ENCODE peak calls at places on chromosomes 5 and 9, in eight cellular contexts. One of them, this sample, is unnamed. For H3K27me3, the result is how much of the 10 kb centered on the place peaks cover.

GRCh38 chr5:73763300-73764032 is 137.5 kb downstream of the ARHGEF28 start:
- DNase-seq in mesendoderm: no peak
- DNase-seq in CD8-positive, alpha-beta memory T cell: no peak
- DNase-seq in MM.1S: no peak
- DNase-seq in neuronal stem cell: no peak
- DNase-seq in dorsolateral prefrontal cortex: no peak
- DNase-seq in CD8-positive, alpha-beta T cell: no peak
- DNase-seq in H9: no peak
- DNase-seq in this sample: no peak

GRCh38 chr5:18270635-18271338 is 636.5 kb downstream of the TAF11L14 start:
- DNase-seq in mesendoderm: no peak
- DNase-seq in CD8-positive, alpha-beta memory T cell: no peak
- DNase-seq in MM.1S: no peak
- DNase-seq in neuronal stem cell: no peak
- DNase-seq in dorsolateral prefrontal cortex: no peak
- DNase-seq in CD8-positive, alpha-beta T cell: no peak
- DNase-seq in H9: no peak
- DNase-seq in this sample: no peak

GRCh38 chr5:53411388-53411787 is 69.0 kb upstream of the FST start:
- DNase-seq in mesendoderm: no peak
- DNase-seq in CD8-positive, alpha-beta memory T cell: no peak
- DNase-seq in MM.1S: no peak
- DNase-seq in neuronal stem cell: no peak
- DNase-seq in dorsolateral prefrontal cortex: no peak
- DNase-seq in CD8-positive, alpha-beta T cell: no peak
- DNase-seq in H9: no peak
- DNase-seq in this sample: no peak

GRCh38 chr5:172179032-172179989 is 8.7 kb downstream of the STK10 start:
- DNase-seq in mesendoderm: peak
- DNase-seq in CD8-positive, alpha-beta memory T cell: peak
- DNase-seq in MM.1S: peak
- DNase-seq in neuronal stem cell: no peak
- DNase-seq in dorsolateral prefrontal cortex: no peak
- DNase-seq in CD8-positive, alpha-beta T cell: peak
- DNase-seq in H9: peak
- DNase-seq in this sample: peak

GRCh38 chr5:42302186-42302585 is 121.1 kb upstream of the GHR start:
- DNase-seq in mesendoderm: no peak
- DNase-seq in CD8-positive, alpha-beta memory T cell: no peak
- DNase-seq in MM.1S: no peak
- DNase-seq in neuronal stem cell: no peak
- DNase-seq in dorsolateral prefrontal cortex: no peak
- DNase-seq in CD8-positive, alpha-beta T cell: no peak
- DNase-seq in H9: no peak
- DNase-seq in this sample: no peak

GRCh38 chr5:123809594-123810172 is 297.7 kb downstream of the CSNK1G3 start:
- DNase-seq in mesendoderm: no peak
- DNase-seq in CD8-positive, alpha-beta memory T cell: no peak
- DNase-seq in MM.1S: no peak
- DNase-seq in neuronal stem cell: no peak
- DNase-seq in dorsolateral prefrontal cortex: no peak
- DNase-seq in CD8-positive, alpha-beta T cell: no peak
- DNase-seq in H9: no peak
- DNase-seq in this sample: no peak

GRCh38 chr5:121429761-121430160 is 421.9 kb upstream of the FTMT start:
- DNase-seq in mesendoderm: no peak
- DNase-seq in CD8-positive, alpha-beta memory T cell: no peak
- DNase-seq in MM.1S: no peak
- DNase-seq in neuronal stem cell: no peak
- DNase-seq in dorsolateral prefrontal cortex: no peak
- DNase-seq in CD8-positive, alpha-beta T cell: no peak
- DNase-seq in H9: no peak
- DNase-seq in this sample: no peak

GRCh38 chr5:178223828-178224335 is 8.7 kb downstream of the PHYKPL start:
- DNase-seq in mesendoderm: peak
- DNase-seq in CD8-positive, alpha-beta memory T cell: no peak
- DNase-seq in MM.1S: no peak
- DNase-seq in neuronal stem cell: no peak
- DNase-seq in dorsolateral prefrontal cortex: no peak
- DNase-seq in CD8-positive, alpha-beta T cell: no peak
- DNase-seq in H9: peak
- DNase-seq in this sample: no peak

GRCh38 chr9:12859704-12860251 is 85.0 kb downstream of the LURAP1L start:
- DNase-seq in mesendoderm: no peak
- DNase-seq in CD8-positive, alpha-beta memory T cell: no peak
- DNase-seq in MM.1S: no peak
- DNase-seq in neuronal stem cell: no peak
- DNase-seq in dorsolateral prefrontal cortex: no peak
- DNase-seq in CD8-positive, alpha-beta T cell: no peak
- DNase-seq in H9: no peak
- DNase-seq in this sample: no peak

GRCh38 chr9:122370869-122371467 is at the start of gene PTGS1:
- DNase-seq in mesendoderm: peak
- DNase-seq in CD8-positive, alpha-beta memory T cell: no peak
- DNase-seq in MM.1S: peak
- DNase-seq in neuronal stem cell: no peak
- DNase-seq in dorsolateral prefrontal cortex: no peak
- DNase-seq in CD8-positive, alpha-beta T cell: peak
- DNase-seq in H9: peak
- DNase-seq in this sample: no peak

GRCh38 chr9:68505681-68506409 is 34.8 kb downstream of the TMEM252 start:
- DNase-seq in mesendoderm: no peak
- DNase-seq in CD8-positive, alpha-beta memory T cell: no peak
- DNase-seq in MM.1S: no peak
- DNase-seq in neuronal stem cell: no peak
- DNase-seq in dorsolateral prefrontal cortex: no peak
- DNase-seq in CD8-positive, alpha-beta T cell: no peak
- DNase-seq in H9: no peak
- DNase-seq in this sample: no peak

GRCh38 chr5:135216072-135216812 is 182.2 kb upstream of the PITX1 start:
- DNase-seq in mesendoderm: no peak
- DNase-seq in CD8-positive, alpha-beta memory T cell: no peak
- DNase-seq in MM.1S: no peak
- DNase-seq in neuronal stem cell: no peak
- DNase-seq in dorsolateral prefrontal cortex: no peak
- DNase-seq in CD8-positive, alpha-beta T cell: no peak
- DNase-seq in H9: peak
- DNase-seq in this sample: no peak

GRCh38 chr9:36268007-36268427 is 9.8 kb upstream of the GNE start:
- DNase-seq in mesendoderm: no peak
- DNase-seq in CD8-positive, alpha-beta memory T cell: no peak
- DNase-seq in MM.1S: no peak
- DNase-seq in neuronal stem cell: no peak
- DNase-seq in dorsolateral prefrontal cortex: no peak
- DNase-seq in CD8-positive, alpha-beta T cell: no peak
- DNase-seq in H9: no peak
- DNase-seq in this sample: no peak

GRCh38 chr9:129412814-129413536 is 207.9 kb downstream of the C9orf50 start:
- DNase-seq in mesendoderm: peak
- DNase-seq in CD8-positive, alpha-beta memory T cell: peak
- DNase-seq in MM.1S: peak
- DNase-seq in neuronal stem cell: no peak
- DNase-seq in dorsolateral prefrontal cortex: no peak
- DNase-seq in CD8-positive, alpha-beta T cell: peak
- DNase-seq in H9: no peak
- DNase-seq in this sample: peak

GRCh38 chr5:122972877-122973276 is 63.6 kb downstream of the PPIC start:
- DNase-seq in mesendoderm: no peak
- DNase-seq in CD8-positive, alpha-beta memory T cell: no peak
- DNase-seq in MM.1S: no peak
- DNase-seq in neuronal stem cell: no peak
- DNase-seq in dorsolateral prefrontal cortex: no peak
- DNase-seq in CD8-positive, alpha-beta T cell: no peak
- DNase-seq in H9: no peak
- DNase-seq in this sample: no peak

GRCh38 chr9:89046832-89047231 is 55.6 kb downstream of the S1PR3 start:
- DNase-seq in mesendoderm: no peak
- DNase-seq in CD8-positive, alpha-beta memory T cell: no peak
- DNase-seq in MM.1S: no peak
- DNase-seq in neuronal stem cell: no peak
- DNase-seq in dorsolateral prefrontal cortex: no peak
- DNase-seq in CD8-positive, alpha-beta T cell: no peak
- DNase-seq in H9: no peak
- DNase-seq in this sample: no peak

GRCh38 chr5:133930061-133930823 is 38.2 kb downstream of the C5orf15 start:
- DNase-seq in mesendoderm: no peak
- DNase-seq in CD8-positive, alpha-beta memory T cell: peak
- DNase-seq in MM.1S: no peak
- DNase-seq in neuronal stem cell: no peak
- DNase-seq in dorsolateral prefrontal cortex: peak
- DNase-seq in CD8-positive, alpha-beta T cell: peak
- DNase-seq in H9: no peak
- DNase-seq in this sample: peak

GRCh38 chr9:76206821-76207220 is 187.4 kb downstream of the RFK start:
- DNase-seq in mesendoderm: peak
- DNase-seq in CD8-positive, alpha-beta memory T cell: no peak
- DNase-seq in MM.1S: no peak
- DNase-seq in neuronal stem cell: no peak
- DNase-seq in dorsolateral prefrontal cortex: no peak
- DNase-seq in CD8-positive, alpha-beta T cell: no peak
- DNase-seq in H9: no peak
- DNase-seq in this sample: no peak

GRCh38 chr9:37407468-37407867 is 15.0 kb upstream of the GRHPR start:
- DNase-seq in mesendoderm: no peak
- DNase-seq in CD8-positive, alpha-beta memory T cell: no peak
- DNase-seq in MM.1S: no peak
- DNase-seq in neuronal stem cell: no peak
- DNase-seq in dorsolateral prefrontal cortex: no peak
- DNase-seq in CD8-positive, alpha-beta T cell: no peak
- DNase-seq in H9: no peak
- DNase-seq in this sample: no peak

GRCh38 chr5:103929310-103930003 is 366.9 kb upstream of the NUDT12 start:
- DNase-seq in mesendoderm: peak
- DNase-seq in CD8-positive, alpha-beta memory T cell: no peak
- DNase-seq in MM.1S: peak
- DNase-seq in neuronal stem cell: no peak
- DNase-seq in dorsolateral prefrontal cortex: no peak
- DNase-seq in CD8-positive, alpha-beta T cell: no peak
- DNase-seq in H9: no peak
- DNase-seq in this sample: no peak

GRCh38 chr5:138661991-138662434 is 86.8 kb upstream of the HSPA9 start:
- DNase-seq in mesendoderm: no peak
- DNase-seq in CD8-positive, alpha-beta memory T cell: no peak
- DNase-seq in MM.1S: no peak
- DNase-seq in neuronal stem cell: no peak
- DNase-seq in dorsolateral prefrontal cortex: no peak
- DNase-seq in CD8-positive, alpha-beta T cell: no peak
- DNase-seq in H9: no peak
- DNase-seq in this sample: no peak

GRCh38 chr9:122122903-122123632 is 30.0 kb upstream of the TTLL11 start:
- DNase-seq in mesendoderm: peak
- DNase-seq in CD8-positive, alpha-beta memory T cell: peak
- DNase-seq in MM.1S: peak
- DNase-seq in neuronal stem cell: peak
- DNase-seq in dorsolateral prefrontal cortex: peak
- DNase-seq in CD8-positive, alpha-beta T cell: peak
- DNase-seq in H9: peak
- DNase-seq in this sample: peak

GRCh38 chr9:128714586-128715435 is 9.1 kb downstream of the ZDHHC12 start:
- DNase-seq in mesendoderm: no peak
- DNase-seq in CD8-positive, alpha-beta memory T cell: peak
- DNase-seq in MM.1S: no peak
- DNase-seq in neuronal stem cell: no peak
- DNase-seq in dorsolateral prefrontal cortex: peak
- DNase-seq in CD8-positive, alpha-beta T cell: no peak
- DNase-seq in H9: peak
- DNase-seq in this sample: no peak

GRCh38 chr5:180208038-180208434 is 975 bp downstream of the RASGEF1C start:
- DNase-seq in mesendoderm: no peak
- DNase-seq in CD8-positive, alpha-beta memory T cell: no peak
- DNase-seq in MM.1S: no peak
- DNase-seq in neuronal stem cell: no peak
- DNase-seq in dorsolateral prefrontal cortex: no peak
- DNase-seq in CD8-positive, alpha-beta T cell: no peak
- DNase-seq in H9: peak
- DNase-seq in this sample: no peak
- H3K27me3 ChIP-seq in mesendoderm: under half
- H3K27me3 ChIP-seq in CD8-positive, alpha-beta memory T cell: under half
- H3K27me3 ChIP-seq in MM.1S: under half
- H3K27me3 ChIP-seq in neuronal stem cell: under half
- H3K27me3 ChIP-seq in dorsolateral prefrontal cortex: under half
- H3K27me3 ChIP-seq in CD8-positive, alpha-beta T cell: under half
- H3K27me3 ChIP-seq in H9: under half
- H3K27me3 ChIP-seq in this sample: under half

GRCh38 chr9:136882109-136882946 is 4.0 kb upstream of the TRAF2 start:
- DNase-seq in mesendoderm: peak
- DNase-seq in CD8-positive, alpha-beta memory T cell: peak
- DNase-seq in MM.1S: peak
- DNase-seq in neuronal stem cell: no peak
- DNase-seq in dorsolateral prefrontal cortex: no peak
- DNase-seq in CD8-positive, alpha-beta T cell: peak
- DNase-seq in H9: peak
- DNase-seq in this sample: peak

GRCh38 chr9:136880651-136881050 is 5.7 kb upstream of the TRAF2 start:
- DNase-seq in mesendoderm: no peak
- DNase-seq in CD8-positive, alpha-beta memory T cell: no peak
- DNase-seq in MM.1S: no peak
- DNase-seq in neuronal stem cell: no peak
- DNase-seq in dorsolateral prefrontal cortex: no peak
- DNase-seq in CD8-positive, alpha-beta T cell: no peak
- DNase-seq in H9: no peak
- DNase-seq in this sample: no peak

GRCh38 chr9:136885950-136886578 is at the start of gene TRAF2:
- DNase-seq in mesendoderm: peak
- DNase-seq in CD8-positive, alpha-beta memory T cell: peak
- DNase-seq in MM.1S: peak
- DNase-seq in neuronal stem cell: peak
- DNase-seq in dorsolateral prefrontal cortex: peak
- DNase-seq in CD8-positive, alpha-beta T cell: peak
- DNase-seq in H9: peak
- DNase-seq in this sample: peak

GRCh38 chr9:136886610-136887597 is 588 bp downstream of the TRAF2 start:
- DNase-seq in mesendoderm: peak
- DNase-seq in CD8-positive, alpha-beta memory T cell: peak
- DNase-seq in MM.1S: no peak
- DNase-seq in neuronal stem cell: peak
- DNase-seq in dorsolateral prefrontal cortex: no peak
- DNase-seq in CD8-positive, alpha-beta T cell: peak
- DNase-seq in H9: no peak
- DNase-seq in this sample: peak

GRCh38 chr9:136881691-136882108 is 4.6 kb upstream of the TRAF2 start:
- DNase-seq in mesendoderm: peak
- DNase-seq in CD8-positive, alpha-beta memory T cell: no peak
- DNase-seq in MM.1S: peak
- DNase-seq in neuronal stem cell: no peak
- DNase-seq in dorsolateral prefrontal cortex: no peak
- DNase-seq in CD8-positive, alpha-beta T cell: peak
- DNase-seq in H9: no peak
- DNase-seq in this sample: peak
- H3K27me3 ChIP-seq in mesendoderm: under half
- H3K27me3 ChIP-seq in CD8-positive, alpha-beta memory T cell: under half
- H3K27me3 ChIP-seq in MM.1S: under half
- H3K27me3 ChIP-seq in neuronal stem cell: under half
- H3K27me3 ChIP-seq in dorsolateral prefrontal cortex: under half
- H3K27me3 ChIP-seq in CD8-positive, alpha-beta T cell: under half
- H3K27me3 ChIP-seq in H9: under half
- H3K27me3 ChIP-seq in this sample: under half

GRCh38 chr9:132582786-132583583 is 579 bp downstream of the BARHL1 start:
- DNase-seq in mesendoderm: no peak
- DNase-seq in CD8-positive, alpha-beta memory T cell: no peak
- DNase-seq in MM.1S: no peak
- DNase-seq in neuronal stem cell: no peak
- DNase-seq in dorsolateral prefrontal cortex: no peak
- DNase-seq in CD8-positive, alpha-beta T cell: no peak
- DNase-seq in H9: no peak
- DNase-seq in this sample: no peak
- H3K27me3 ChIP-seq in mesendoderm: half or more
- H3K27me3 ChIP-seq in CD8-positive, alpha-beta memory T cell: half or more
- H3K27me3 ChIP-seq in MM.1S: half or more
- H3K27me3 ChIP-seq in neuronal stem cell: half or more
- H3K27me3 ChIP-seq in dorsolateral prefrontal cortex: half or more
- H3K27me3 ChIP-seq in CD8-positive, alpha-beta T cell: half or more
- H3K27me3 ChIP-seq in H9: half or more
- H3K27me3 ChIP-seq in this sample: half or more

GRCh38 chr5:2755811-2756210 is 4.3 kb upstream of the IRX2 start:
- DNase-seq in mesendoderm: no peak
- DNase-seq in CD8-positive, alpha-beta memory T cell: no peak
- DNase-seq in MM.1S: no peak
- DNase-seq in neuronal stem cell: no peak
- DNase-seq in dorsolateral prefrontal cortex: no peak
- DNase-seq in CD8-positive, alpha-beta T cell: no peak
- DNase-seq in H9: no peak
- DNase-seq in this sample: no peak
- H3K27me3 ChIP-seq in mesendoderm: under half
- H3K27me3 ChIP-seq in CD8-positive, alpha-beta memory T cell: under half
- H3K27me3 ChIP-seq in MM.1S: under half
- H3K27me3 ChIP-seq in neuronal stem cell: under half
- H3K27me3 ChIP-seq in dorsolateral prefrontal cortex: half or more
- H3K27me3 ChIP-seq in CD8-positive, alpha-beta T cell: under half
- H3K27me3 ChIP-seq in H9: under half
- H3K27me3 ChIP-seq in this sample: under half

This sample was measured in CD4-positive, alpha-beta memory T cell.